ENCODE peak calls at places on chromosome 22, in six cellular contexts. X is colonic mucosa, K is heart left ventricle, V is dorsolateral prefrontal cortex, R is foreskin fibroblast, F is Panc1. L is an unnamed sample.

GRCh38 chr22:50610581-50610980 is 10.0 kb downstream of the MAPK8IP2 start:
- DNase-seq in X (no peak), K (no peak), V (no peak), R (no peak), F (no peak), L (no peak)

GRCh38 chr22:35400335-35400680 is 368 bp downstream of the MCM5 start:
- DNase-seq in X (no peak), K (no peak), V (no peak), R (no peak), F (no peak), L (peak)

GRCh38 chr22:32620992-32621391 is 146.4 kb downstream of the FBXO7 start:
- DNase-seq in X (no peak), K (no peak), V (no peak), R (no peak), F (no peak), L (no peak)

GRCh38 chr22:41468381-41469217 is at the start of the genes ACO2 and PHF5A:
- DNase-seq in X (peak), K (peak), V (peak), R (peak), F (peak), L (peak)

GRCh38 chr22:37318255-37319109 is 36.2 kb downstream of the CYTH4 start:
- DNase-seq in X (no peak), K (no peak), V (no peak), R (no peak), F (no peak), L (no peak)

GRCh38 chr22:24542641-24543040 is 12.3 kb downstream of the GUCD1 start:
- DNase-seq in X (no peak), K (peak), V (peak), R (no peak), F (no peak), L (no peak)

GRCh38 chr22:42114721-42115120 is 15.9 kb downstream of the CYP2D6 start:
- DNase-seq in X (no peak), K (no peak), V (no peak), R (peak), F (no peak), L (peak)

GRCh38 chr22:42873361-42873760 is 16.3 kb upstream of the ARFGAP3 start:
- DNase-seq in X (no peak), K (no peak), V (no peak), R (no peak), F (no peak), L (no peak)

GRCh38 chr22:40001800-40002577 is 7.2 kb downstream of the FAM83F start:
- DNase-seq in X (no peak), K (no peak), V (no peak), R (peak), F (no peak), L (no peak)

GRCh38 chr22:23219787-23220484 is 39.6 kb downstream of the BCR start:
- DNase-seq in X (peak), K (no peak), V (no peak), R (peak), F (no peak), L (peak)

GRCh38 chr22:16932577-16932976 is 75.4 kb downstream of the GAB4 start:
- DNase-seq in X (no peak), K (no peak), V (no peak), R (peak), F (no peak), L (no peak)

GRCh38 chr22:41364955-41365354 is 16.8 kb upstream of the TEF start:
- DNase-seq in X (no peak), K (no peak), V (no peak), R (no peak), F (no peak), L (no peak)

GRCh38 chr22:21850660-21851059 is 16.8 kb downstream of the MAPK1 start:
- DNase-seq in X (no peak), K (no peak), V (no peak), R (no peak), F (no peak), L (no peak)

GRCh38 chr22:29625090-29625825 is 21.8 kb downstream of the NF2 start:
- DNase-seq in X (peak), K (no peak), V (peak), R (peak), F (no peak), L (peak)

GRCh38 chr22:29477919-29478318 is 2.1 kb upstream of the NEFH start:
- DNase-seq in X (no peak), K (no peak), V (no peak), R (no peak), F (no peak), L (no peak)

GRCh38 chr22:36433318-36434231 is 45.8 kb upstream of the MYH9 start:
- DNase-seq in X (peak), K (no peak), V (no peak), R (no peak), F (no peak), L (no peak)

GRCh38 chr22:17152340-17152739 is 6.7 kb downstream of the HDHD5 start:
- DNase-seq in X (no peak), K (no peak), V (no peak), R (no peak), F (no peak), L (no peak)

GRCh38 chr22:49499433-49500075 is 328.1 kb downstream of the BRD1 start:
- DNase-seq in X (no peak), K (no peak), V (no peak), R (no peak), F (no peak), L (no peak)

GRCh38 chr22:29475550-29475949 is 4.5 kb upstream of the NEFH start:
- DNase-seq in X (no peak), K (no peak), V (no peak), R (no peak), F (no peak), L (peak)

GRCh38 chr22:42902875-42903510 is 45.9 kb upstream of the ARFGAP3 start:
- DNase-seq in X (no peak), K (no peak), V (no peak), R (peak), F (no peak), L (no peak)

GRCh38 chr22:17257578-17257977 is 38.3 kb upstream of the ADA2 start:
- DNase-seq in X (no peak), K (no peak), V (no peak), R (no peak), F (no peak), L (peak)

GRCh38 chr22:26544489-26544888 is 32.2 kb upstream of the TFIP11 start:
- DNase-seq in X (no peak), K (no peak), V (no peak), R (no peak), F (no peak), L (no peak)

GRCh38 chr22:29143848-29144785 is 61.6 kb upstream of the EMID1 start:
- DNase-seq in X (no peak), K (no peak), V (no peak), R (no peak), F (no peak), L (no peak)

GRCh38 chr22:49228431-49229037 is 599.1 kb downstream of the BRD1 start:
- DNase-seq in X (no peak), K (no peak), V (no peak), R (no peak), F (no peak), L (no peak)

GRCh38 chr22:48757581-48757980 is 1070.1 kb downstream of the BRD1 start:
- DNase-seq in X (peak), K (peak), V (peak), R (no peak), F (no peak), L (no peak)

GRCh38 chr22:26616650-26617049 is 1.2 kb downstream of the CRYBB1 start:
- DNase-seq in X (no peak), K (no peak), V (no peak), R (no peak), F (no peak), L (no peak)

GRCh38 chr22:18056161-18056666 is 21.6 kb upstream of the PEX26 start:
- DNase-seq in X (no peak), K (no peak), V (peak), R (peak), F (no peak), L (peak)

GRCh38 chr22:23144926-23145906 is at the start of gene RAB36:
- DNase-seq in X (peak), K (peak), V (peak), R (peak), F (peak), L (peak)

GRCh38 chr22:19931514-19931913 is 10.1 kb upstream of the COMT start:
- DNase-seq in X (no peak), K (no peak), V (no peak), R (no peak), F (no peak), L (no peak)

GRCh38 chr22:22479116-22479515 is 29.4 kb downstream of the ZNF280B start:
- DNase-seq in X (no peak), K (no peak), V (no peak), R (no peak), F (no peak), L (no peak)

GRCh38 chr22:32555546-32555945 is 80.9 kb downstream of the FBXO7 start:
- DNase-seq in X (no peak), K (no peak), V (no peak), R (no peak), F (no peak), L (no peak)

GRCh38 chr22:35422145-35422544 is 22.2 kb downstream of the MCM5 start:
- DNase-seq in X (no peak), K (no peak), V (no peak), R (no peak), F (no peak), L (no peak)

GRCh38 chr22:44266811-44267760 is 45.7 kb downstream of the SHISAL1 start:
- DNase-seq in X (no peak), K (no peak), V (peak), R (no peak), F (no peak), L (no peak)

DNA sequence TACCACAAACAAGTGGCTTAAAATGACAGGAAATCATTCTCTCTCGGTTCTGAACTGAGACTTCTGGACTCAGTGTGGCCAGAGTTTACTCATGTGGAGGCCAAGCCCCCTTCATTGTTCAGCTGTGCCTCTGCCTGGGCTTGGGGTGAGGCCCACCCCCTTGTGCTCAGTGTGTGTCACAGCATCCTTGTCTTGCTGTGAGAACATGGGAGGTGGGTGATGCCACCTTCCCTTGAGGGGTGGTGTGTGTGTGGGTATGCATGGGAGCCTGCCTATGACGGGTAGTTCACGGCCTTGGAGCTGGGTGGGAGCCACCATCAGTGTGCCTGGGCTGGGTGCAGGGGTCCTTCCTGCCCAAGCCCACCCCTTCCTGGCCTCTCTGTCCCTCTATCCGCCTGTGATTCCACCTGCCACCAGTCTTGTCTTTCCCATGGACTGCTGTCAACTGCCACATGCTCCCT is 101.7 kb downstream of the MORC2 start:
- DNase-seq in X (no peak), K (peak), V (peak), R (no peak), F (no peak), L (peak)
- TF ChIP-seq CTCF in X (no peak), K (no peak), V (no peak), R (peak), F (no peak), L (no peak)

GRCh38 chr22:38792833-38793232 is 1.1 kb downstream of the DNAL4 start:
- DNase-seq in X (no peak), K (no peak), V (no peak), R (peak), F (no peak), L (no peak)
- H3K4me3 ChIP-seq in X (peak), K (no peak), V (peak), R (peak), F (peak), L (peak)

GRCh38 chr22:47035443-47035881 is 273.0 kb downstream of the TBC1D22A start:
- DNase-seq in X (no peak), K (no peak), V (no peak), R (peak), F (no peak), L (no peak)

GRCh38 chr22:47034076-47034808 is 271.8 kb downstream of the TBC1D22A start:
- DNase-seq in X (no peak), K (no peak), V (no peak), R (no peak), F (no peak), L (no peak)

GRCh38 chr22:47036352-47036751 is 273.9 kb downstream of the TBC1D22A start:
- DNase-seq in X (no peak), K (no peak), V (no peak), R (no peak), F (no peak), L (no peak)

GRCh38 chr22:47033648-47034000 is 271.2 kb downstream of the TBC1D22A start:
- DNase-seq in X (no peak), K (no peak), V (no peak), R (no peak), F (no peak), L (no peak)

GRCh38 chr22:47034905-47035419 is 272.5 kb downstream of the TBC1D22A start:
- DNase-seq in X (no peak), K (no peak), V (no peak), R (no peak), F (no peak), L (no peak)
- TF ChIP-seq CTCF in X (no peak), K (no peak), V (no peak), R (no peak), F (no peak), L (no peak)

GRCh38 chr22:45906946-45907345 is 70.0 kb downstream of the WNT7B start:
- DNase-seq in X (no peak), K (no peak), V (no peak), R (no peak), F (no peak), L (no peak)

GRCh38 chr22:45905924-45906865 is 70.8 kb downstream of the WNT7B start:
- DNase-seq in X (no peak), K (peak), V (no peak), R (peak), F (no peak), L (no peak)

GRCh38 chr22:45903355-45904149 is 73.4 kb downstream of the WNT7B start:
- DNase-seq in X (no peak), K (no peak), V (no peak), R (peak), F (no peak), L (no peak)

GRCh38 chr22:45904236-45904635 is 72.7 kb downstream of the WNT7B start:
- DNase-seq in X (no peak), K (no peak), V (no peak), R (no peak), F (no peak), L (no peak)

GRCh38 chr22:45905326-45905923 is 71.5 kb downstream of the WNT7B start:
- DNase-seq in X (no peak), K (no peak), V (no peak), R (no peak), F (no peak), L (no peak)
- H3K4me3 ChIP-seq in X (no peak), K (no peak), V (no peak), R (no peak), F (no peak), L (no peak)